ENCODE peak calls at places on chromosomes 1 and 21, in eight cellular contexts. M is left lung, I is heart left ventricle, E is heart right ventricle, O is aorta, J is HCT116, T is RWPE2, A is GM23338. L is an unnamed sample. For H3K4me1 and H3K36me3, the result is how much of the 10 kb centered on the place peaks cover.

GRCh38 chr1:107844009-107844408 is 121.0 kb downstream of the VAV3 start:
- ATAC-seq in J (no peak), T (no peak), A (no peak), I (no peak), E (no peak), O (no peak), M (no peak), L (no peak)

GRCh38 chr21:15121655-15122120 is 56.9 kb upstream of the NRIP1 start:
- ATAC-seq in E (peak), J (no peak), T (no peak), A (peak), M (peak), O (peak), I (peak), L (peak)

GRCh38 chr1:180117764-180118116 is 36.9 kb upstream of the QSOX1 start:
- ATAC-seq in E (no peak), A (no peak), M (no peak), T (peak), I (peak), O (no peak), J (peak), L (peak)

GRCh38 chr1:11417162-11417561 is 61.8 kb upstream of the DISP3 start:
- ATAC-seq in E (no peak), O (no peak), A (peak), M (no peak), I (no peak), J (no peak), T (no peak), L (no peak)

GRCh38 chr1:216686860-216687545 is 36.2 kb downstream of the ESRRG start:
- ATAC-seq in T (no peak), A (peak), M (peak), I (peak), J (no peak), O (no peak), E (peak), L (no peak)

GRCh38 chr1:210239295-210240155 is 6.9 kb downstream of the SERTAD4 start:
- ATAC-seq in A (peak), T (peak), I (no peak), E (no peak), O (no peak), J (peak), M (peak), L (peak)

GRCh38 chr21:24552491-24552890 is 1054.8 kb downstream of the MRPL39 start:
- ATAC-seq in E (peak), M (no peak), A (no peak), T (no peak), O (no peak), I (no peak), J (no peak), L (no peak)

GRCh38 chr1:30601316-30602085 is 121.9 kb downstream of the MATN1 start:
- ATAC-seq in A (no peak), E (no peak), I (no peak), J (peak), O (no peak), T (no peak), M (no peak), L (no peak)

GRCh38 chr1:201461783-201462441 is 7.1 kb downstream of the PHLDA3 start:
- ATAC-seq in E (peak), M (peak), T (peak), I (peak), O (peak), J (peak), A (no peak), L (peak)

GRCh38 chr21:34553199-34553952 is 41.4 kb upstream of the KCNE1 start:
- ATAC-seq in O (no peak), T (peak), I (no peak), E (no peak), M (peak), A (peak), J (no peak), L (no peak)

GRCh38 chr1:181090653-181091126 is 2.2 kb downstream of the IER5 start:
- ATAC-seq in T (no peak), E (no peak), O (no peak), A (no peak), I (no peak), M (peak), J (no peak), L (no peak)

GRCh38 chr1:176164014-176164678 is 42.9 kb downstream of the COP1 start:
- ATAC-seq in I (no peak), T (no peak), J (no peak), M (no peak), A (no peak), E (no peak), O (no peak), L (no peak)

GRCh38 chr1:75954594-75954993 is 22.4 kb upstream of the ASB17 start:
- ATAC-seq in I (no peak), M (no peak), A (no peak), T (peak), E (no peak), O (no peak), J (no peak), L (no peak)

GRCh38 chr1:46490603-46491499 is 1.2 kb downstream of the DMBX1 start:
- ATAC-seq in I (no peak), A (peak), T (no peak), E (no peak), J (no peak), O (no peak), M (no peak), L (no peak)
- H3K27ac ChIP-seq in I (no peak), A (no peak), T (no peak), E (no peak), J (no peak), O (no peak), M (no peak), L (no peak)

DNA sequence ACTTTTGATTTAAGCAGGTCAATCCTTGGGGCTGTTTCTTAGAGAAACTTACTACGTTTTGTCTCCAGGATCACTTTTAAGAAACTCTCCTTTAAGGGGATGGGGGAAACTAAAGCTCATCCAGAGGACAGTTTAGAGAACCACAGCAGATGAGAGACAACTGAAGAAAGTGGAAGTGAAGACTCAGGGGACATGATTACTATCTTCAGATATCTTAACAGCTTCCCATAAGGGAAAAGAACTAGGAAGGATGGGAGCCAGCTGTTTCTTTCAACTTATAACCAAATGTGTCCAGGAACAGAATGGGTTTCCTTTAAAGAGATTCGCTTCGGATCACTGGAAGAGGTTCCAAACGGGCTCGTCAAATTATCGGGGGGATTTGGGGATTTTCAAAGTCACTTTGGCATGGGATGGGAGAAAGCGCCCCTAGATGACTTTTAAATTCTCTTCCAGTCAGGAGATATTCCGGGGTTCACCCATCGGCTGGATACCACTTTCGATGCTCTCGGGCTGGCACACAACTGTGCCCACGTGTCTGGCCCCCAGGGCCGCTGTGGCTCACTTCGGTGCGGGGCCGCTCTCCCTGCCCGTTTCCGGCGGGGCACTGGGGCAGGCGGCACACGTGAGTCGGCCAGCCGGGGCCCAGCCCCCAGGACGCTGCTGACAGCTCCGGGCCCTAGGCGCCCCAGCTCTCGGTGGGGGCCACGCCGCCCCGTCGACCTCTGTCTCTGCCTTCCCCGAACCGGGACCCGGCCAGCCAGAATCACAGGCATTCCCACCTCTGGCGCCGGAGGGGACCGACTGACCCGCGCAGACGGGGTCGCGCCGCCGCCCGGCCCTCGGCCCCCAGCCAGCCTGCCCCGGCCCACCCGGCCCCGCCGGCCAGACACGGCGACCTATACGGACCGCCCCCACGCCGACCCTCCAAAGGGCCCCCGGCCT is 1.0 kb downstream of the SCMH1 start:
- ATAC-seq in E (peak), O (peak), M (peak), J (peak), A (peak), T (peak), I (peak), L (peak)
- H3K4me1 ChIP-seq in E (under half), O (under half), M (under half), J (under half), A (under half), T (under half), I (under half), L (under half)

GRCh38 chr1:21754583-21754982 is 28.4 kb downstream of the USP48 start:
- ATAC-seq in J (no peak), M (no peak), E (no peak), T (no peak), O (no peak), I (no peak), A (no peak), L (no peak)

GRCh38 chr1:21756393-21757089 is 26.4 kb downstream of the USP48 start:
- ATAC-seq in O (no peak), J (no peak), A (no peak), M (peak), T (no peak), I (no peak), E (no peak), L (no peak)

GRCh38 chr1:21752186-21752585 is 30.8 kb downstream of the USP48 start:
- ATAC-seq in T (no peak), I (peak), E (peak), J (no peak), M (no peak), O (no peak), A (no peak), L (no peak)

GRCh38 chr1:21758614-21759013 is 24.3 kb downstream of the USP48 start:
- ATAC-seq in E (no peak), J (no peak), O (no peak), T (no peak), M (no peak), A (no peak), I (no peak), L (no peak)

GRCh38 chr1:21755067-21755466 is 27.9 kb downstream of the USP48 start:
- ATAC-seq in A (no peak), J (no peak), T (no peak), O (no peak), M (no peak), E (no peak), I (no peak), L (no peak)
- H3K36me3 ChIP-seq in A (under half), J (under half), T (half or more), O (under half), M (under half), E (under half), I (half or more), L (under half)

GRCh38 chr1:163875214-163875926 is 553.6 kb downstream of the NUF2 start:
- ATAC-seq in E (peak), O (peak), A (peak), T (peak), J (no peak), M (peak), I (peak), L (peak)

GRCh38 chr1:163874070-163874469 is 552.3 kb downstream of the NUF2 start:
- ATAC-seq in E (no peak), O (no peak), M (no peak), I (no peak), A (peak), J (no peak), T (no peak), L (no peak)

GRCh38 chr1:163876546-163876945 is 554.8 kb downstream of the NUF2 start:
- ATAC-seq in J (no peak), T (no peak), A (no peak), O (no peak), M (no peak), E (no peak), I (no peak), L (no peak)

GRCh38 chr1:163877016-163877415 is 555.3 kb downstream of the NUF2 start:
- ATAC-seq in I (no peak), E (no peak), A (no peak), J (no peak), O (no peak), T (no peak), M (no peak), L (no peak)

GRCh38 chr1:163875927-163876320 is 554.2 kb downstream of the NUF2 start:
- ATAC-seq in J (no peak), I (peak), T (no peak), E (peak), M (peak), O (peak), A (no peak), L (peak)
- H3K27ac ChIP-seq in J (no peak), I (peak), T (peak), E (peak), M (no peak), O (no peak), A (no peak), L (peak)

DNA sequence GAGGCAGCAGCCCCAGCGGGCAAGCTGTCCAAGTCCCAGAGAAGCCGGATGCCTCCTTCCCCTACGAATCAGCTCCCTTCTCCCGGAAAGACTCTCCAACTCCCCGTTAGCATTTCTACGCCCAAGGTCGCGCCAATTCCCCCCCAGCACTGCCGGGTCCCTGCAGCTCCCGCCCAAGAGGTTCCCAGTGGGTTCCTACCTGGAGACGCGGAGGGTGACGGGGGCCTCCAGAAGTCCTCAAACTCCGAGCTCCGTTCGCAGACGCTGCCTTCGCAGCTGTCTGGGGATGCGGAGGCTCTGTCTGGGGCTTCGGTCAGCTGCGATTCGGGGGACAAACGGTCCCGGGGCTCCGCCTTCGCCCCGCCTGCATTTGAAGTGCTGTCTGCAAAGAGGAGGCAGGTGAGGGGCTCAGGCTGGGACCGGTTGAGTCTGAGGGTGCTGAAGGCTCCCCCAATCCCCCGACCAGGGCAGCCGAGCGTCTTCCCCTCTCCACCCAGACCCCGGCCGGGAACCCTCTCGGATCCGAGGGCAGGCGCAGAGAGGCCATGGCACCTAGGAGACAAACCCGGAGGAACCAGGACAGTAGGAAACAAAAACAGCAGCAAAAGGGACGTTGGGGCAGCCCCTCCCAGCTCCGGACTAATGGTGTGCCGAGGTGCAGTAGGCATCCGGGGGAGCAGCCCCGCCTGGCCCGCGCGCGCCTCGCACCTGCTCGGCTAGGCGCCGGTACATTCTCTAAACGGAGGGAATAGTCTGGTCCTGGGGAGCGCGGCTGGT is 3.9 kb downstream of the GFI1 start:
- ATAC-seq in J (no peak), T (peak), A (peak), O (no peak), I (no peak), E (no peak), M (no peak), L (no peak)
- H3K4me1 ChIP-seq in J (under half), T (under half), A (under half), O (under half), I (half or more), E (half or more), M (half or more), L (half or more)